ENCODE peak calls at places on chromosomes 11 and 22, in six cellular contexts. Y, U, P, T, B and J are unnamed samples.

GRCh38 chr22:38614331-38615122 is 41.7 kb downstream of the FAM227A start:
- DNase-seq in P (no peak), U (no peak), Y (no peak), B (peak), T (no peak), J (no peak)

GRCh38 chr11:17887779-17888178 is 125.1 kb downstream of the SERGEF start:
- DNase-seq in P (no peak), U (no peak), Y (no peak), T (no peak), B (no peak), J (no peak)

GRCh38 chr22:29081499-29082236 is 8.8 kb downstream of the KREMEN1 start:
- DNase-seq in P (no peak), B (no peak), U (no peak), Y (no peak), T (no peak), J (no peak)

GRCh38 chr11:122672892-122673291 is 17.4 kb downstream of the UBASH3B start:
- DNase-seq in U (no peak), Y (no peak), P (no peak), T (no peak), B (no peak), J (no peak)

GRCh38 chr11:122071680-122072321 is 44.2 kb downstream of the BLID start:
- DNase-seq in B (no peak), U (no peak), P (no peak), Y (no peak), T (no peak), J (no peak)

GRCh38 chr11:130486981-130487380 is 38.5 kb downstream of the ADAMTS15 start:
- DNase-seq in P (no peak), Y (no peak), T (no peak), U (no peak), B (no peak), J (no peak)

GRCh38 chr11:98456281-98456680 is 564.5 kb upstream of the CNTN5 start:
- DNase-seq in B (no peak), U (no peak), Y (no peak), P (no peak), T (no peak), J (no peak)

GRCh38 chr22:34036936-34037335 is 116.7 kb upstream of the LARGE1 start:
- DNase-seq in B (no peak), Y (no peak), P (no peak), U (no peak), T (no peak), J (peak)

GRCh38 chr11:130520231-130520630 is 71.8 kb downstream of the ADAMTS15 start:
- DNase-seq in T (no peak), Y (no peak), P (no peak), B (no peak), U (no peak), J (no peak)

GRCh38 chr22:27541831-27542230 is 259.7 kb downstream of the MN1 start:
- DNase-seq in B (no peak), U (no peak), P (no peak), Y (no peak), T (no peak), J (no peak)

GRCh38 chr11:72578991-72579815 is 95.0 kb downstream of the PDE2A start:
- DNase-seq in B (no peak), P (no peak), T (no peak), Y (no peak), U (no peak), J (no peak)

GRCh38 chr22:27100789-27101188 is 443.4 kb downstream of the MIAT start:
- DNase-seq in B (no peak), U (no peak), T (no peak), P (no peak), Y (no peak), J (no peak)

GRCh38 chr11:119361056-119361787 is 14.7 kb upstream of the MFRP start:
- DNase-seq in B (peak), T (peak), Y (peak), P (no peak), U (no peak), J (peak)

GRCh38 chr11:47917643-47918369 is 62.6 kb upstream of the PTPRJ start:
- DNase-seq in T (peak), B (peak), U (no peak), Y (peak), P (peak), J (peak)

GRCh38 chr11:44556735-44557409 is 8.6 kb upstream of the CD82 start:
- DNase-seq in Y (no peak), T (peak), B (peak), U (peak), P (peak), J (peak)
- TF ChIP-seq CTCF in Y (peak), T (peak), B (peak), U (peak), P (peak), J (peak)

DNA sequence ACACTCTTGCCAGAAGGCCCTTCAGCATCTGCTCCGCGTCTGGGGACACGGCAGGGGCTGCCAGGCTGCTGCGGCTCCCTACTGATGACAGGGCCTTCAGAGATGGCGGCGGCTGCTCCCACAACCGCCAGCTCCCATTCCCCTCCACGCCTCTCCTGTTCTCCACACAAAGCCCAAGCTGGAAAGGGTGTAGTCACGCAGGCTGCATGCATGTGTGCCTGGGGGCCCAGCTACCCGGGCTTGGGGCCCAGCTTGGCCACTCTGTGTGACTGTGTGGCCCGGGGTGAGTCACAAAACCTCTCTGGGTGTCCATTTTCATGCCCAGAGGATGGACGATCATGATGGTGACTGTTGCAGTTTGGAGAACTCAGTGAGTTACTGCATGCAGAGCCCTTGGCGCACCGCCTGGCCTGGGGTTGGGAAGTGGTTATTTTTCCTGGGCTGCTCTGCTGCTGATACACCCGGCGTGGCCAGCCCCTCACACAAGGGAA is 31.7 kb upstream of the PARVB start:
- DNase-seq in Y (no peak), T (no peak), P (no peak), B (no peak), U (no peak), J (no peak)
- TF ChIP-seq MYC in Y (no peak), T (no peak), P (no peak), B (no peak), U (no peak), J (no peak)

GRCh38 chr22:41116342-41116741 is 23.9 kb downstream of the EP300 start:
- DNase-seq in B (no peak), U (no peak), Y (no peak), P (no peak), T (no peak), J (no peak)
- TF ChIP-seq POLR2A in B (no peak), U (no peak), Y (no peak), P (no peak), T (no peak), J (no peak)

GRCh38 chr11:116375221-116375620 is 397.6 kb downstream of the BUD13 start:
- DNase-seq in P (no peak), B (peak), T (no peak), U (no peak), Y (no peak), J (no peak)
- TF ChIP-seq CTCF in P (no peak), B (peak), T (no peak), U (no peak), Y (no peak), J (no peak)

DNA sequence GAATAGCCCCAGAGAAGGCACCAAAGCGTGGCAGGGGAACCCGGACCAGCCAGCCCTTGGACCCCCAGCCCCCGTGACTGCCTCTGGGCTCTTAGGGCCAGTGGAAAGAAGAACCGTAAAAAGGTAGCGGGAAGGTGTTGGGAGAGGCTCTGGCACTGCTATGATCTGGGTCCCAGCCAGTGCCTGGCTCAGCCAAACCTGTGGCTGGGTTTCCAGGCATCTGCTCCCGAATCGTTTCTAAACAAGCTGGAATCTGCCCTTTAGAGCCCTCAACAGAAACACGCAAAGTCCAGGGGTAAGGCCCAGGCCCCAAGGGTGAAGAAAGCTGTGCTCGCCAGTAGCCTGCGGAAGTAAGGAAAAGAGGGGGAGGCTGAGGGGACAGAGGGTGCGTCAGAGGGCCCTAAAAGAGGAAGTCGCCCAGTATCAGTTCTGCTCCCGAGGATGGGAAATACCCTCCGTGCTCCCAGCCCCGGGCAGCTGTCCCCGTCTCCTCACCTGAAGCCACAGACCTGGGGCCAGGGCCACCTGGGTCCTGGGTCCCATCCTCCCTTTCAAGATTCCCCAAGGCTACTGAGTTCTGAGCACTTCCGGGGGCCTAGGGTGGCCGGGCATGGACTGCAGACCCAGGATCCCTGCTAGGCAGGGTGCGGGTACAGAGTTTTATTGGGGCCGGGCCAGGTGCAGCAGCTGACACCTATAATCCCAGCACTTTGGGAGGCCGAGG is 24.7 kb downstream of the IL10RA start:
- DNase-seq in Y (no peak), P (no peak), B (no peak), U (peak), T (peak), J (peak)
- TF ChIP-seq MYC in Y (no peak), P (no peak), B (no peak), U (no peak), T (no peak), J (peak)

GRCh38 chr11:820655-821512 is 2.2 kb downstream of the PNPLA2 start:
- DNase-seq in U (no peak), Y (peak), T (no peak), P (peak), B (peak), J (peak)

GRCh38 chr11:818396-819128 is at the start of gene PNPLA2:
- DNase-seq in P (no peak), T (no peak), Y (no peak), U (no peak), B (peak), J (no peak)

GRCh38 chr11:819943-820649 is 1.4 kb downstream of the PNPLA2 start:
- DNase-seq in T (peak), U (no peak), P (peak), B (peak), Y (peak), J (peak)

GRCh38 chr11:821513-822371 is 3.0 kb downstream of the PNPLA2 start:
- DNase-seq in T (no peak), B (no peak), Y (no peak), U (no peak), P (no peak), J (peak)

GRCh38 chr11:819129-819931 is 616 bp downstream of the PNPLA2 start:
- DNase-seq in P (peak), U (no peak), T (peak), Y (no peak), B (peak), J (peak)
- TF ChIP-seq POLR2A in P (peak), U (peak), T (peak), Y (peak), B (no peak), J (peak)

GRCh38 chr11:13963949-13964770 is 1.6 kb downstream of the SPON1 start:
- DNase-seq in P (no peak), Y (no peak), U (no peak), B (no peak), T (no peak), J (no peak)
- TF ChIP-seq CTCF in P (no peak), Y (no peak), U (no peak), B (no peak), T (no peak), J (no peak)

DNA sequence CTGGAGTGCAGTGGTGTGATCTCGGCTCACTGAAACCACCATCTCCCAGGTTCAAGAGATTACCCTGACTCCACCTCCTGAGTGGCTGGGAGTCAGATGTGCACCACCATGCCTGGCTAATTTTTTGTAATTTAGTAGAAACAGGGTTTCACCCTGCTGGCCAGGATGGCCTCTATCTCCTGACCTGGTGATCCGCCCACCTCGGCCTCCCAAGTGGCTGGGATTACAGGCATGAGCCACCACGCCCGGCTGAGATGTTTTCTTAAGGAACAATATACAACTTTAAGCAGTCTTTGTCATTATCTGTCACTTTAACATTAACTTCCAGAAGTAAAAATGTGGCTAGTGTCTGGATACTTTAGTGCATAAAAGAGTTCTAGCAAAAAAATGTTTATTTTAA is 272.6 kb upstream of the FAT3 start:
- DNase-seq in T (no peak), U (no peak), P (no peak), B (no peak), Y (no peak), J (no peak)
- TF ChIP-seq MYC in T (no peak), U (no peak), P (no peak), B (no peak), Y (no peak), J (no peak)